ENCODE peak calls at places on chromosomes 12 and 14, in four cellular contexts. F, Z, E and G are unnamed samples.
A peak's percentile ranks its signal among the peaks of the same experiment; 100 is the strongest.

GRCh38 chr14:31466554-31466953 is 9.2 kb upstream of the DTD2 start:
- DNase-seq in Z (no peak), F (no peak), E (no peak), G (no peak)

GRCh38 chr12:106170285-106170684 is 31.5 kb upstream of the NUAK1 start:
- DNase-seq in Z (no peak), F (no peak), E (no peak), G (no peak)

GRCh38 chr14:56487090-56487667 is 92.4 kb upstream of the TMEM260 start:
- DNase-seq in F (peak; percentile 8), E (peak; percentile 23), Z (no peak), G (no peak)

GRCh38 chr12:80413462-80413861 is 30.6 kb upstream of the PTPRQ start:
- DNase-seq in F (no peak), Z (no peak), E (no peak), G (no peak)

GRCh38 chr12:80195143-80195726 is 95.9 kb downstream of the OTOGL start:
- DNase-seq in E (peak; percentile 36), Z (no peak), F (peak; percentile 39), G (no peak)

GRCh38 chr12:132207083-132207775 is 63.0 kb downstream of the NOC4L start:
- DNase-seq in Z (no peak), F (no peak), E (no peak), G (no peak)

GRCh38 chr12:131589231-131589902 is 121.5 kb upstream of the SFSWAP start:
- DNase-seq in E (no peak), F (no peak), Z (no peak), G (no peak)

GRCh38 chr12:14845350-14845750 is 2.0 kb upstream of the ART4 start:
- DNase-seq in Z (no peak), F (peak; percentile 58), E (peak; percentile 37), G (peak; percentile 69)

GRCh38 chr12:103130564-103130963 is 173.1 kb downstream of the ASCL1 start:
- DNase-seq in Z (no peak), F (no peak), E (no peak), G (no peak)

GRCh38 chr12:88067301-88067700 is 38.1 kb upstream of the C12orf50 start:
- DNase-seq in F (no peak), E (no peak), Z (no peak), G (no peak)

GRCh38 chr12:49705479-49706267 is 1.5 kb downstream of the FMNL3 start:
- DNase-seq in E (no peak), Z (peak; percentile 84), F (no peak), G (no peak)

GRCh38 chr12:4681732-4682131 is 32.8 kb downstream of the NDUFA9 start:
- DNase-seq in Z (no peak), E (no peak), F (no peak), G (no peak)

GRCh38 chr14:80425686-80426085 is 214.4 kb upstream of the DIO2 start:
- DNase-seq in Z (peak; percentile 4), E (peak; percentile 18), F (peak; percentile 29), G (no peak)

GRCh38 chr12:57720606-57721595 is 17.6 kb downstream of the AGAP2 start:
- DNase-seq in E (no peak), Z (no peak), F (no peak), G (no peak)

GRCh38 chr12:2250797-2251196 is 198.0 kb downstream of the CACNA1C start:
- DNase-seq in Z (no peak), E (no peak), F (no peak), G (no peak)

GRCh38 chr14:52355526-52355925 is 41.4 kb downstream of the PTGER2 start:
- DNase-seq in E (no peak), Z (no peak), F (no peak), G (no peak)

GRCh38 chr14:49623941-49624806 is 3.6 kb downstream of the MGAT2 start:
- DNase-seq in E (no peak), F (no peak), Z (no peak), G (no peak)

GRCh38 chr14:69268763-69269162 is 8.8 kb downstream of the GALNT16 start:
- DNase-seq in F (no peak), E (no peak), Z (no peak), G (no peak)

GRCh38 chr12:31756977-31757420 is 28.2 kb upstream of the AMN1 start:
- DNase-seq in F (no peak), E (peak; percentile 52), Z (peak; percentile 23), G (no peak)

GRCh38 chr14:104580961-104581360 is 1.4 kb downstream of the C14orf180 start:
- DNase-seq in E (no peak), Z (peak; percentile 35), F (no peak), G (peak; percentile 21)

GRCh38 chr14:104582649-104583048 is 3.1 kb downstream of the C14orf180 start:
- DNase-seq in F (no peak), E (no peak), Z (no peak), G (peak; percentile 24)

GRCh38 chr14:104582005-104582404 is 2.4 kb downstream of the C14orf180 start:
- DNase-seq in F (no peak), E (no peak), Z (no peak), G (peak; percentile 21)

GRCh38 chr14:104579507-104579906 is at the start of gene C14orf180:
- DNase-seq in E (no peak), F (no peak), Z (no peak), G (no peak)

GRCh38 chr14:104581521-104581920 is 2.0 kb downstream of the C14orf180 start:
- DNase-seq in Z (no peak), E (no peak), F (no peak), G (no peak)
- TF ChIP-seq POLR2A in Z (no peak), E (no peak), F (no peak), G (no peak)

DNA sequence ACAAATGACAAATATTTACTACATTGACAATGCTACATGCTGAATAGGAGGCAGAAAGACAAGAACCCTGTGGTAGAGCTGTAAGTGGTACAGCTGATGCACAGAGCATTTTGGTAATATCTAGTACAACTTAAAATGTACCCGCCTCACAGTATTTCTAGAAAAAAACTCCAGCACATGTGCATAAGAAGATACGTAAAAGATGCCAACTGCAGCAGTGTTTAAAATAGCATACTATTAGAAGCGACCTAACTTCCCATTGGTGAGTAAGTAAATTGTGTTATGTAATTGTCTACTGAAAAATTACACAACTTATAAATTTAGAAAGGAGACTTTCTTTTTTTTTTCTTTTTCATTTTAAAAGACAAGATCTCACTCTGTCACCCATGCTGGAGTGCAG is 114.3 kb upstream of the CAND1 start:
- DNase-seq in E (no peak), Z (no peak), F (no peak), G (no peak)
- TF ChIP-seq POLR2A in E (no peak), Z (no peak), F (no peak), G (no peak)

GRCh38 chr14:100740196-100740825 is 13.6 kb downstream of the DLK1 start:
- DNase-seq in Z (no peak), F (no peak), E (no peak), G (no peak)
- TF ChIP-seq POLR2A in Z (no peak), F (no peak), E (no peak), G (no peak)

DNA sequence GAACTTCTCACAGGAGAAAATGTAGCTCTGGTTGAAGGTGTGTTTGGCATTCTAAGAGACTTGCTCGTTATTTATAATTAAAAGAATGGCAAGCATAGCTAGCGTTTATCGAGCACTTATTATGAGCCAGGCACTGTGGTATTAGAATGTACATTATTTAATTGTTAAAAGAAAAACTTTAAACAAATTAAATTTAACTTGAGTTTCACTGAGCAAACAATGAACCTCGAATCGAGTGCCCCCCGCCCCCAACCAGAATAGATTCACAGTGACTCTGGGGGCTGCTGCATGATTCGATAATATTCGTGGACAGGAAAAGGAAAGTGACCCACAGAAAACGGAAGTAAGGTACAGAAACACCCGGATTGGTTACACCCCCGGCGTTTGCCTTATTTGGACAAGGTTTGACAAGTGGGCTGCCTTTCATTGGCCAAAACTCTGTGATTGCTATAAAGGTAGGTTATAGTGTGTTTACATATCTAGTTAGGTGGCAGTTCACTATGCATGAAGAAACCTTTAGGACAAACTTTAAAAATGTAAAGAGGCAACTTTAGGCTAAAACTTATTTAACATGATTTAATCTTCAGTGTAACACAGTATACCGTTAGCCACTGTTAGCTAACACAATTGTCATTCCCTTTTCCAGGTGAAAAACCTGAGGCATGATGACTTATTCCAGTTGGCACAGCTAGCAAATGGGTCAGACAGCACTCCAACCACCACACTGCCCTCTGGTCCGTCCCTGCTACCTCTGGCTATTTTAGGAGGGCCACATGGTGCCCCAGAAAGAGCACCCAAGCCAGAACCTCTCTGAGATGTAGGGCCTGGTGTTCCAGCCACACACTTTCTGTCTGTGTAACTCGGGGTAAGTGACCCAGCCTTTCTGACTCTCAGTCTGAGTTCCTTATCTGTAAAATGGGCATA is 7.1 kb downstream of the SCNN1A start:
- DNase-seq in F (no peak), Z (no peak), E (no peak), G (no peak)
- TF ChIP-seq POLR2A in F (no peak), Z (no peak), E (no peak), G (no peak)

GRCh38 chr12:632102-632696 is 31.0 kb downstream of the NINJ2 start:
- DNase-seq in F (peak; percentile 89), Z (peak; percentile 80), E (no peak), G (no peak)

GRCh38 chr12:627863-628805 is 35.1 kb downstream of the NINJ2 start:
- DNase-seq in E (no peak), F (no peak), Z (no peak), G (no peak)

GRCh38 chr12:627285-627684 is 36.0 kb downstream of the NINJ2 start:
- DNase-seq in Z (no peak), E (no peak), F (no peak), G (no peak)

GRCh38 chr12:633731-634130 is 29.5 kb downstream of the NINJ2 start:
- DNase-seq in Z (no peak), E (no peak), F (no peak), G (no peak)

DNA sequence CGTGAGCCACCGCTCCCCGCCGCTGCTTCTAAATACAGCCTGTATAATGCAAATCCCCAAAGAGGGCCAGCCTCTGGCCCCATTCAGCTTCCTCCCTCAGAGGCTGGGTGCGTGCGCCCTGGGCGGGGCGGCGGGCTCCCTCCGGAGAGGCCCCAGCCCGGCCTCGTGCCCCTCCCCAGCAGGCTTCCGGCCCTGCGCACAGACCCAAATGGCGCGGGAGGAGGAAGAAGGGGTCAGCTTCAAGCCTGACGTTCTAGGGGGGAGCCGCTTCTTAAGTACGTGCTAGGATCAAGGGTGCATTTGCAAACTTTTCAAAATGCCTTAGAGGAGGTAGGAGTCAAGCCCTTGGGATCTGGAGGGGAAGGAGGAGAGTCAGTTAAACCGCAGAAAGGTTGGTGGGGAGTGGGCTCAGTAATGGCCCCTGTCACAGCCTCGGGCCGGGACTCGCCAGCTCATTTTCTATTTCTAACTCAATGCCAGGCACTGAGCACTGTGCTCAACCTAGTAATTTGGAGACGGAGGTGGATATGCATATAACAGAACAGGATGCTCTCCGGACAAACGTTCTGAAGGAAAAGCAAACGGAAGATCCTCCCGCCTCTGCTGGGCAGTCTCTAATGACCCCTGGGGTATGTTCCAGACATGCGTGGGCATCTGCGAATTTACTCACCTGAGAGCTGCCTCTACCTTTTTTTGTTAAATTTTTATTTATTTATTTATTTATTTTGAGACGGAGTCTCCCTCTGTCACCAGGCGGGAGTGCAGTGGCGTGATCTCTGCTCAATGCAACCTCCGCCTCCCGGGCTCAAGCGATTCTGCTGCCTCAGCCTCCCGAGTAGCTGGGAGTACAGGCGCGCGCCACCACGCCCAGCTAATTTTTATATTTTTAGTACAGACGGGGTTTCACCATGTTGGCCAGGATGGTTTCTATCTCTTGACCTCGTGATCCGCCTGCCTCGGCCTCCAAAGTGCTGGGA is 32.3 kb downstream of the NINJ2 start:
- DNase-seq in E (no peak), Z (no peak), F (no peak), G (no peak)
- TF ChIP-seq POLR2A in E (no peak), Z (no peak), F (no peak), G (no peak)